ENCODE peak calls at places on chromosomes 2 and 18, in ten cellular contexts. X is AG09309, H is MCF 10A, S is KBM-7, D is IMR-90, I is M059J, R is GM13976, A is NCI-H1092 treated with DMSO at 0.1 percent for 48 hours, Z is HuH-7.5, T is H9. C is an unnamed sample.

GRCh38 chr2:227862227-227862740 is 9.1 kb upstream of the DAW1 start:
- DNase-seq in X (no peak), H (peak), S (peak), D (peak), I (no peak), R (peak), A (peak), Z (no peak), T (no peak), C (no peak)

GRCh38 chr2:39437522-39438296 is 624 bp upstream of the MAP4K3 start:
- DNase-seq in X (no peak), H (peak), S (peak), D (peak), I (no peak), R (peak), A (peak), Z (peak), T (no peak), C (peak)

GRCh38 chr2:104656496-104657310 is 197.2 kb upstream of the POU3F3 start:
- DNase-seq in X (no peak), H (no peak), S (peak), D (no peak), I (no peak), R (no peak), A (no peak), Z (no peak), T (no peak), C (no peak)

GRCh38 chr2:177876950-177877349 is 195.6 kb downstream of the PDE11A start:
- DNase-seq in X (no peak), H (no peak), S (no peak), D (no peak), I (no peak), R (no peak), A (no peak), Z (no peak), T (no peak), C (no peak)

GRCh38 chr18:79927597-79928562 is 23.6 kb downstream of the SLC66A2 start:
- DNase-seq in X (no peak), H (no peak), S (no peak), D (no peak), I (no peak), R (no peak), A (no peak), Z (no peak), T (peak), C (no peak)

GRCh38 chr18:35856178-35856577 is 116.3 kb upstream of the RMP24 start:
- DNase-seq in X (no peak), H (no peak), S (no peak), D (no peak), I (no peak), R (no peak), A (no peak), Z (no peak), T (no peak), C (no peak)

GRCh38 chr2:172985139-172985874 is 90.3 kb upstream of the MAP3K20 start:
- DNase-seq in X (no peak), H (peak), S (no peak), D (peak), I (peak), R (no peak), A (no peak), Z (no peak), T (no peak), C (peak)

GRCh38 chr2:232984451-232985207 is 28.4 kb downstream of the NGEF start:
- DNase-seq in X (no peak), H (no peak), S (no peak), D (no peak), I (no peak), R (no peak), A (no peak), Z (no peak), T (no peak), C (no peak)

GRCh38 chr2:86703704-86704370 is 16.3 kb upstream of the RMND5A start:
- DNase-seq in X (peak), H (peak), S (no peak), D (no peak), I (peak), R (no peak), A (peak), Z (no peak), T (no peak), C (peak)

GRCh38 chr18:73613706-73614340 is 533.8 kb downstream of the FBXO15 start:
- DNase-seq in X (no peak), H (peak), S (no peak), D (peak), I (no peak), R (no peak), A (no peak), Z (no peak), T (no peak), C (no peak)

GRCh38 chr2:133640103-133640502 is 71.8 kb upstream of the NCKAP5 start:
- DNase-seq in X (no peak), H (no peak), S (no peak), D (no peak), I (no peak), R (no peak), A (no peak), Z (no peak), T (no peak), C (no peak)